ENCODE peak calls at places on chromosomes 4 and X, in nine cellular contexts. I is stomach, Y is IMR-90, M is Peyer's patch, R is adrenal gland, P is GM12878, U is transverse colon, K is vagina, Z is esophagus squamous epithelium. C is an unnamed sample.
A peak's percentile ranks its signal among the peaks of the same experiment; 100 is the strongest.

GRCh38 chr4:110622841-110623709 is at the start of gene PITX2:
- DNase-seq in I (no peak), Y (peak; percentile 95), M (peak; percentile 95), R (peak; percentile 65), P (no peak), U (peak; percentile 95), K (no peak), Z (peak; percentile 17), C (peak; percentile 38)

GRCh38 chr4:6845574-6845973 is 63.0 kb downstream of the KIAA0232 start:
- DNase-seq in I (no peak), Y (no peak), M (no peak), R (no peak), P (no peak), U (no peak), K (no peak), Z (no peak), C (no peak)

GRCh38 chr4:76194325-76194724 is 19.3 kb downstream of the SCARB2 start:
- DNase-seq in I (no peak), Y (peak; percentile 94), M (peak; percentile 55), R (no peak), P (no peak), U (no peak), K (no peak), Z (no peak), C (no peak)

GRCh38 chr4:56937262-56937661 is 29.6 kb downstream of the REST start:
- DNase-seq in I (no peak), Y (peak; percentile 93), M (no peak), R (no peak), P (no peak), U (no peak), K (no peak), Z (no peak), C (no peak)

GRCh38 chrX:132631579-132632232 is 142.9 kb upstream of the MBNL3 start:
- DNase-seq in I (no peak), Y (peak; percentile 40), M (no peak), R (no peak), P (no peak), U (no peak), K (peak; percentile 22), Z (no peak), C (no peak)

GRCh38 chr4:2286904-2287593 is 25.1 kb upstream of the MXD4 start:
- DNase-seq in I (no peak), Y (peak; percentile 4), M (peak; percentile 23), R (no peak), P (no peak), U (no peak), K (no peak), Z (no peak), C (no peak)

GRCh38 chr4:73087871-73088270 is 18.4 kb upstream of the COX18 start:
- DNase-seq in I (no peak), Y (no peak), M (no peak), R (no peak), P (no peak), U (no peak), K (no peak), Z (no peak), C (no peak)

GRCh38 chr4:175590205-175590604 is 221.9 kb downstream of the GPM6A start:
- DNase-seq in I (no peak), Y (no peak), M (no peak), R (no peak), P (no peak), U (no peak), K (no peak), Z (no peak), C (no peak)

GRCh38 chr4:143616771-143617170 is 83.7 kb downstream of the FREM3 start:
- DNase-seq in I (no peak), Y (no peak), M (no peak), R (no peak), P (peak; percentile 48), U (no peak), K (no peak), Z (no peak), C (no peak)

GRCh38 chrX:65679071-65679540 is 11.7 kb downstream of the MSN start:
- DNase-seq in I (no peak), Y (peak; percentile 72), M (no peak), R (no peak), P (no peak), U (no peak), K (no peak), Z (no peak), C (no peak)

GRCh38 chrX:5051831-5052491 is 1176.7 kb downstream of the NLGN4X start:
- DNase-seq in I (no peak), Y (no peak), M (peak; percentile 50), R (peak; percentile 74), P (no peak), U (peak; percentile 13), K (no peak), Z (no peak), C (no peak)
- H3K27me3 ChIP-seq in I (no peaks in the 10 kb centered on the region), Y (no peaks in the 10 kb centered on the region), M (no peaks in the 10 kb centered on the region), R (no peaks in the 10 kb centered on the region), P (no peaks in the 10 kb centered on the region), U (no peaks in the 10 kb centered on the region), K (no peaks in the 10 kb centered on the region), Z (no peaks in the 10 kb centered on the region), C (no peaks in the 10 kb centered on the region)

DNA sequence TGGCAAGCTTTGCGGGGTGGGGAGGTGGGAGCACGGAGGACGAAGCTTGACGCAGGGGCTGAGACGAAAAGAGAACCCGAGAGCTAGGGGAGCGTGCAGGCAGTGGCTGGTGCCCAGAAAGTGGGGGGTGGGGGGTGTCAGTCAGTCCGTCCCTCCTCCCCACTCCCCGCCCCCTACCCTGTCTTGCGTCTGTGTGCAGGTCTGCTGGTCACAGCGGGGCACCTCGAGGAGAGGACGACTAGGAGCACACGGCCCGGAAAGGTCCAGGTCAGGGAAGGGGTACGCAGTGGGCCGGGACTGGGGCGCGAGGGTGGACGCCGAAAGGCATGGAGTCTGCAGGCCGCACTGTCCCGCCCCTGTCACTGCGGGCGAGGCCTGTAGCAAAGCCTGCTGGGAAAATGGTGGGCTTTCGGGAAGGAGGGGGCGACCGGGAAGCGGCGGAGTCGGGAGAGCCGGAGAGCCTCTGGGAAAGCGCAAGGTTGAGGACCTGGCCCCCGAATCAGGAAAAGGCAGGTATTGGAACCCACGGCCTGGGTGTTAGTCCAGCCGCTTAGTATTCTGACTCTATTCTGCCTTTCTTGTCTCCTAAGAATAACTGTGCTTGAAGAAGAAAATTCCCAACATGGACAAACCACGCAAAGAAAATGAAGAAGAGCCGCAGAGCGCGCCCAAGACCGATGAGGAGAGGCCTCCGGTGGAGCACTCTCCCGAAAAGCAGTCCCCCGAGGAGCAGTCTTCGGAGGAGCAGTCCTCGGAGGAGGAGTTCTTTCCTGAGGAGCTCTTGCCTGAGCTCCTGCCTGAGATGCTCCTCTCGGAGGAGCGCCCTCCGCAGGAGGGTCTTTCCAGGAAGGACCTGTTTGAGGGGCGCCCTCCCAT is 758 bp downstream of the TCEAL1 start:
- DNase-seq in I (peak; percentile 40), Y (peak; percentile 67), M (peak; percentile 64), R (peak; percentile 64), P (no peak), U (peak; percentile 60), K (no peak), Z (no peak), C (peak; percentile 75)
- TF ChIP-seq POLR2A in I (no peak), Y (no peak), M (no peak), R (peak; percentile 32), P (peak; percentile 51), U (peak; percentile 46), K (no peak), Z (no peak), C (peak; percentile 72)

GRCh38 chr4:80192937-80193336 is 4.4 kb upstream of the PRDM8 start:
- DNase-seq in I (no peak), Y (peak; percentile 92), M (no peak), R (no peak), P (no peak), U (no peak), K (no peak), Z (no peak), C (no peak)
- H3K27me3 ChIP-seq in I (peaks cover 47% of the 10 kb centered on the region), Y (no peaks in the 10 kb centered on the region), M (no peaks in the 10 kb centered on the region), R (peaks cover 23% of the 10 kb centered on the region), P (peaks cover 10% of the 10 kb centered on the region), U (peaks cover 87% of the 10 kb centered on the region), K (no peaks in the 10 kb centered on the region), Z (no peaks in the 10 kb centered on the region), C (peaks cover 43% of the 10 kb centered on the region)

GRCh38 chr4:153539058-153539826 is 73.1 kb downstream of the TMEM131L start:
- DNase-seq in I (no peak), Y (no peak), M (no peak), R (no peak), P (no peak), U (no peak), K (no peak), Z (no peak), C (peak; percentile 44)
- TF ChIP-seq POLR2A in I (no peak), Y (no peak), M (no peak), R (no peak), P (no peak), U (no peak), K (no peak), Z (no peak), C (no peak)

GRCh38 chr4:84366111-84366510 is 133.0 kb downstream of the NKX6-1 start:
- DNase-seq in I (no peak), Y (no peak), M (no peak), R (no peak), P (no peak), U (no peak), K (no peak), Z (no peak), C (no peak)
- H3K27me3 ChIP-seq in I (no peaks in the 10 kb centered on the region), Y (no peaks in the 10 kb centered on the region), M (no peaks in the 10 kb centered on the region), R (no peaks in the 10 kb centered on the region), P (no peaks in the 10 kb centered on the region), U (no peaks in the 10 kb centered on the region), K (no peaks in the 10 kb centered on the region), Z (no peaks in the 10 kb centered on the region), C (no peaks in the 10 kb centered on the region)

DNA sequence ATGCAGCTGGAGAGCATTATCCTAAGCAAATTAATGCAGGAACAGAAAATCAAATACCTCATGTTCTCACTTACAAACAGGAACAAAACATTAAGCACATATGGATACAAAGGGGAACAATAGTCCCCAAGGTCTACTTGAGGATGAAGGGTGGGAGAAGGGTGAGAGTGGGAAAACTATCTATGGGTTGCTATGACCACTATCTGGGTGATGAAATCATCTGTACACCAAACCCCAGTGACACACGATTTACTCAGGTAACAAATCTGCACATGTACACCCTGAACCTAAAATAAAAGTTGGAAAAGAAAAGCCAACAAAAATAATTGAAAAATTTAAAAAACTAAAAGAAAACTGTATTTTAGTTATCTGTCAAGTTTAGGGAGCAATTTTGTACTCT is 5.9 kb downstream of the HPGD start:
- DNase-seq in I (no peak), Y (no peak), M (no peak), R (no peak), P (no peak), U (no peak), K (no peak), Z (no peak), C (no peak)
- TF ChIP-seq POLR2A in I (no peak), Y (no peak), M (no peak), R (no peak), P (no peak), U (no peak), K (no peak), Z (no peak), C (no peak)

GRCh38 chr4:8581094-8581861 is 1.1 kb downstream of the GPR78 start:
- DNase-seq in I (no peak), Y (no peak), M (no peak), R (no peak), P (no peak), U (no peak), K (no peak), Z (no peak), C (no peak)
- H3K27me3 ChIP-seq in I (peaks cover 44% of the 10 kb centered on the region), Y (peaks cover 73% of the 10 kb centered on the region), M (no peaks in the 10 kb centered on the region), R (peaks cover 17% of the 10 kb centered on the region), P (no peaks in the 10 kb centered on the region), U (peaks cover 38% of the 10 kb centered on the region), K (peaks cover 6% of the 10 kb centered on the region), Z (no peaks in the 10 kb centered on the region), C (no peaks in the 10 kb centered on the region)

GRCh38 chrX:103607385-103608304 is at the start of gene TCEAL3:
- DNase-seq in I (peak; percentile 57), Y (peak; percentile 26), M (peak; percentile 70), R (peak; percentile 59), P (no peak), U (peak; percentile 51), K (no peak), Z (peak; percentile 4), C (peak; percentile 76)
- TF ChIP-seq POLR2A in I (no peak), Y (peak; percentile 78), M (no peak), R (no peak), P (peak; percentile 67), U (peak; percentile 37), K (no peak), Z (no peak), C (peak; percentile 63)